ENCODE peak calls at places on chromosomes 7 and 10, in ten cellular contexts. W is esophagus squamous epithelium, G is IMR-90, D is sigmoid colon, J is ovary, S is gastrocnemius medialis, O is endothelial cell of umbilical vein, I is tibial nerve, Z is A549, K is lower leg skin. V is an unnamed sample.

GRCh38 chr10:101250136-101250535 is 20.9 kb upstream of the LBX1 start:
- DNase-seq in W (no peak), G (no peak), D (no peak), J (no peak), S (no peak), O (no peak), I (no peak), Z (no peak), K (no peak), V (no peak)

GRCh38 chr10:6128591-6129383 is 40.0 kb downstream of the RBM17 start:
- DNase-seq in W (no peak), G (peak; percentile 72), D (no peak), J (peak; percentile 66), S (no peak), O (peak; percentile 29), I (no peak), Z (no peak), K (peak; percentile 82), V (no peak)

GRCh38 chr7:155428171-155428834 is 29.6 kb upstream of the EN2 start:
- DNase-seq in W (no peak), G (no peak), D (no peak), J (no peak), S (no peak), O (no peak), I (no peak), Z (no peak), K (no peak), V (no peak)

GRCh38 chr10:114094795-114095194 is 51.1 kb downstream of the ADRB1 start:
- DNase-seq in W (no peak), G (no peak), D (no peak), J (no peak), S (no peak), O (no peak), I (no peak), Z (no peak), K (no peak), V (no peak)

GRCh38 chr7:33757050-33757449 is 148.3 kb upstream of the BMPER start:
- DNase-seq in W (no peak), G (peak; percentile 64), D (no peak), J (no peak), S (peak; percentile 29), O (no peak), I (no peak), Z (no peak), K (no peak), V (peak; percentile 58)

GRCh38 chr10:114779803-114780609 is 41.6 kb upstream of the FHIP2A start:
- DNase-seq in W (no peak), G (peak; percentile 92), D (no peak), J (no peak), S (no peak), O (peak; percentile 97), I (no peak), Z (peak; percentile 88), K (no peak), V (no peak)

GRCh38 chr10:70772627-70773026 is 12.6 kb downstream of the TBATA start:
- DNase-seq in W (no peak), G (no peak), D (no peak), J (no peak), S (no peak), O (no peak), I (no peak), Z (no peak), K (peak; percentile 45), V (no peak)

GRCh38 chr7:82506702-82507101 is 63.1 kb upstream of the CACNA2D1 start:
- DNase-seq in W (no peak), G (peak; percentile 62), D (peak; percentile 79), J (peak; percentile 54), S (peak; percentile 67), O (no peak), I (no peak), Z (no peak), K (peak; percentile 87), V (no peak)

GRCh38 chr7:129831424-129832058 is 121.2 kb downstream of the UBE2H start:
- DNase-seq in W (no peak), G (peak; percentile 95), D (no peak), J (peak; percentile 38), S (peak; percentile 30), O (peak; percentile 31), I (no peak), Z (peak; percentile 83), K (no peak), V (peak; percentile 51)

GRCh38 chr10:132611986-132612385 is 74.4 kb downstream of the INPP5A start:
- DNase-seq in W (no peak), G (no peak), D (no peak), J (no peak), S (no peak), O (no peak), I (no peak), Z (no peak), K (peak; percentile 37), V (no peak)

GRCh38 chr10:17233534-17233933 is 5.5 kb downstream of the VIM start:
- DNase-seq in W (no peak), G (no peak), D (peak; percentile 70), J (peak; percentile 74), S (no peak), O (peak; percentile 60), I (no peak), Z (no peak), K (no peak), V (no peak)

DNA sequence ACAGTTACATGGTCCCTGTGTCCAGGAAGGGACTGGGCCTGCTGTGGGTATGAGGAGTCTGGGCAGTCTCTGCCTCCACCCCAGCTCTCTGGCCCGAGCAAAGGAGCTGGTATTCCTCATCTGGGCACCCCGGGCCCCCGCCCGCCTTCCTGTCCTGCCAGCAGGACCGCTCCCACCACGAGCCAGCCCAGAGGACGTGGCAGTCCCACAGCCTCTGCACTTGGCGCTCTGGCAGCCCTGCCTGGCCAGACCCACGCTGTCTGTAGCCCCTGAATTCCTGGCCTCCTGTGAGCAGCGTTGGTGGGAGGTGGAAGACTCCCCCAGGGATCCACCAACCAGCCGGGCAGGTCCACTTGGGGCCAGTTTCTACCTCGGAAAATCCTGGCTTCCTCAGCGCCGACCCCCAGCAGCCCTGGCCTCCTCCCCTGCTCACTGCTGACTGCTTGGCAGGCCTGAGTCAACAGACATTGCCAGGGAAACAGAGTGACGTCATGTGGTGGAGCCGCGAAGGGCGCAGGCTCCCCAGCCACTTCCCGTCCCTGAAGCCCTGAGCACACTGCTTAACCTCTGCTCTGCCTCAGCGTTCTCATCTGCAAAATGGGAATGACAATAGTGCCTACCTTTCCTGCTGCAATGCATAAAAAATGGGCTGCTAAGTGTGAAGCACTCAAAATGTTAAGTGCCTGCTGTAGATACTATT is 21.6 kb upstream of the LIMK1 start:
- DNase-seq in W (peak; percentile 36), G (peak; percentile 91), D (peak; percentile 96), J (peak; percentile 91), S (peak; percentile 54), O (peak; percentile 93), I (peak; percentile 71), Z (peak; percentile 90), K (peak; percentile 95), V (peak; percentile 99)
- TF ChIP-seq POLR2A in W (no peak), G (no peak), D (peak; percentile 35), J (no peak), S (peak; percentile 11), O (no peak), I (peak; percentile 45), Z (no peak), K (no peak), V (peak; percentile 78)

GRCh38 chr7:100093498-100093897 is 4.7 kb downstream of the COPS6 start:
- DNase-seq in W (no peak), G (no peak), D (peak; percentile 71), J (no peak), S (peak; percentile 28), O (no peak), I (no peak), Z (no peak), K (no peak), V (no peak)

GRCh38 chr7:100095704-100096103 is 5.5 kb downstream of the MCM7 start:
- DNase-seq in W (no peak), G (no peak), D (no peak), J (no peak), S (no peak), O (no peak), I (no peak), Z (no peak), K (no peak), V (no peak)

GRCh38 chr7:100093054-100093453 is 4.3 kb downstream of the COPS6 start:
- DNase-seq in W (no peak), G (no peak), D (no peak), J (no peak), S (no peak), O (peak; percentile 44), I (no peak), Z (no peak), K (no peak), V (no peak)

GRCh38 chr7:100093925-100094486 is 5.2 kb downstream of the COPS6 start:
- DNase-seq in W (no peak), G (no peak), D (no peak), J (no peak), S (no peak), O (no peak), I (no peak), Z (no peak), K (no peak), V (no peak)

GRCh38 chr7:100095289-100095688 is 5.9 kb downstream of the MCM7 start:
- DNase-seq in W (no peak), G (no peak), D (no peak), J (no peak), S (no peak), O (no peak), I (no peak), Z (no peak), K (no peak), V (no peak)
- TF ChIP-seq POLR2A in W (no peak), G (no peak), D (no peak), J (no peak), S (no peak), O (no peak), I (no peak), Z (no peak), K (no peak), V (no peak)

DNA sequence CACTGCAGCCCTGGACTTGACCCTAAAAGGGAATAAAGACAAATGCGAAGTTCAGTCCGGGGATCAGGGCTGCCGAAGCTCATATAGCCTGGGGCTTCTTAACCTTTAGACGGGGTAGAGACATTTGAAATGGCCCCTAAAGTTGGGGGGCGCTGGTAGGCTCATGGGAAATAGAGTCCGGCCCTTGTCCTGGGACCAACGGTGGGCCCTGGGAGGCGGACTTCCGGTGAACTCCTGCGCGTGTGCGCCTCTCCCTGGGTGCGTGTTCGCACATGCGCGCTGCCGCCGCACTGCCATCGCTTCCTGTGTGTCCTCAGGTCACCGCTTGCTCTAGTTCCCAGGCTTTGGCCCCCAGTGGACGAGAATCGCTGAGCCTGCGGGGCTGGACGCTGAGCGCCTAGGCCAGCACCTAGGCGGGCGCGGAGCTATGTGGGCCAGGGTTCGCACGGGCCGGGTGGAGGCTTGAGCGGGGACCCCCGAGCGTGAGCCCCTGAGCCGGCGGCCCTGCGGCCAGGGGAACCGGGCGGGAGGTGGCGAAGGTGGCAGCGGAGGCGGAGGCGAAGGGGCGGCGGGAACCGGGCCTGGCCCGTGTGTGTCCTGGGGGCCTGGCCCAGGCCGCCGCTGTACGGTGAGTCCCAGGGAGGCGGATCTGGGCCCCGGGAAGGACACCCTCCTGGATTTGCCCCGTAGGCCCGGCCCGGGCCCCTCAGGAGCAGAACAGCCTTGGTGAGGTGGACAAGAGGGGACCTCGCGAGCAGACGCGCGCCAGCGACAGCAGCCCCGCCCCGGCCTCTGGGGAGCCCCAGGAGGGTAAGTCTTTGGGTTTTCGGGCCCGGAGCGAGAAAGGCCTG is 23.0 kb upstream of the ZNF12 start:
- DNase-seq in W (peak; percentile 55), G (peak; percentile 90), D (peak; percentile 97), J (peak; percentile 93), S (peak; percentile 92), O (peak; percentile 82), I (peak; percentile 69), Z (peak; percentile 94), K (peak; percentile 98), V (peak; percentile 93)
- TF ChIP-seq POLR2A in W (no peak), G (peak; percentile 70), D (peak; percentile 16), J (no peak), S (peak; percentile 35), O (no peak), I (peak; percentile 50), Z (peak; percentile 82), K (no peak), V (peak; percentile 97)

GRCh38 chr10:126634347-126634746 is 36.1 kb downstream of the C10orf90 start:
- DNase-seq in W (no peak), G (no peak), D (no peak), J (no peak), S (no peak), O (no peak), I (no peak), Z (no peak), K (no peak), V (no peak)
- TF ChIP-seq POLR2A in W (no peak), G (no peak), D (no peak), J (no peak), S (no peak), O (no peak), I (no peak), Z (no peak), K (no peak), V (no peak)